ENCODE peak calls at places on chromosomes 3 and 15, in eight cellular contexts. One of them, this sample, is unnamed.

GRCh38 chr3:167450195-167450594 is 23.6 kb downstream of the SERPINI2 start:
- DNase-seq in spleen: no peak
- DNase-seq in WERI-Rb-1: no peak
- DNase-seq in colonic mucosa: no peak
- DNase-seq in fibroblast of the aortic adventitia: no peak
- DNase-seq in pancreas: no peak
- DNase-seq in stomach: no peak
- DNase-seq in astrocyte of the spinal cord: no peak
- DNase-seq in this sample: no peak

GRCh38 chr3:112143251-112143650 is 10.2 kb upstream of the GCSAM start:
- DNase-seq in spleen: no peak
- DNase-seq in WERI-Rb-1: no peak
- DNase-seq in colonic mucosa: no peak
- DNase-seq in fibroblast of the aortic adventitia: no peak
- DNase-seq in pancreas: no peak
- DNase-seq in stomach: no peak
- DNase-seq in astrocyte of the spinal cord: no peak
- DNase-seq in this sample: no peak

GRCh38 chr3:178498866-178499265 is 37.4 kb upstream of the KCNMB2 start:
- DNase-seq in spleen: no peak
- DNase-seq in WERI-Rb-1: no peak
- DNase-seq in colonic mucosa: no peak
- DNase-seq in fibroblast of the aortic adventitia: no peak
- DNase-seq in pancreas: no peak
- DNase-seq in stomach: no peak
- DNase-seq in astrocyte of the spinal cord: no peak
- DNase-seq in this sample: no peak

GRCh38 chr3:49799761-49800160 is at the start of gene CDHR4:
- DNase-seq in spleen: no peak
- DNase-seq in WERI-Rb-1: no peak
- DNase-seq in colonic mucosa: no peak
- DNase-seq in fibroblast of the aortic adventitia: peak
- DNase-seq in pancreas: no peak
- DNase-seq in stomach: no peak
- DNase-seq in astrocyte of the spinal cord: peak
- DNase-seq in this sample: peak

GRCh38 chr3:27431116-27431515 is 53.1 kb downstream of the SLC4A7 start:
- DNase-seq in spleen: no peak
- DNase-seq in WERI-Rb-1: no peak
- DNase-seq in colonic mucosa: no peak
- DNase-seq in fibroblast of the aortic adventitia: peak
- DNase-seq in pancreas: no peak
- DNase-seq in stomach: peak
- DNase-seq in astrocyte of the spinal cord: peak
- DNase-seq in this sample: peak

GRCh38 chr3:146496726-146497125 is 27.4 kb upstream of the PLSCR2 start:
- DNase-seq in spleen: no peak
- DNase-seq in WERI-Rb-1: no peak
- DNase-seq in colonic mucosa: no peak
- DNase-seq in fibroblast of the aortic adventitia: peak
- DNase-seq in pancreas: no peak
- DNase-seq in stomach: no peak
- DNase-seq in astrocyte of the spinal cord: no peak
- DNase-seq in this sample: no peak

GRCh38 chr15:96320703-96321421 is 9.6 kb upstream of the NR2F2 start:
- DNase-seq in spleen: no peak
- DNase-seq in WERI-Rb-1: no peak
- DNase-seq in colonic mucosa: no peak
- DNase-seq in fibroblast of the aortic adventitia: no peak
- DNase-seq in pancreas: no peak
- DNase-seq in stomach: no peak
- DNase-seq in astrocyte of the spinal cord: peak
- DNase-seq in this sample: no peak

GRCh38 chr3:53772562-53773329 is 73.5 kb downstream of the CHDH start:
- DNase-seq in spleen: no peak
- DNase-seq in WERI-Rb-1: no peak
- DNase-seq in colonic mucosa: no peak
- DNase-seq in fibroblast of the aortic adventitia: peak
- DNase-seq in pancreas: no peak
- DNase-seq in stomach: no peak
- DNase-seq in astrocyte of the spinal cord: no peak
- DNase-seq in this sample: no peak

GRCh38 chr3:16174389-16174788 is at the start of gene GALNT15:
- DNase-seq in spleen: peak
- DNase-seq in WERI-Rb-1: peak
- DNase-seq in colonic mucosa: peak
- DNase-seq in fibroblast of the aortic adventitia: peak
- DNase-seq in pancreas: peak
- DNase-seq in stomach: peak
- DNase-seq in astrocyte of the spinal cord: peak
- DNase-seq in this sample: peak

GRCh38 chr3:132285620-132285945 is 31.6 kb upstream of the ACP3 start:
- DNase-seq in spleen: no peak
- DNase-seq in WERI-Rb-1: no peak
- DNase-seq in colonic mucosa: no peak
- DNase-seq in fibroblast of the aortic adventitia: peak
- DNase-seq in pancreas: no peak
- DNase-seq in stomach: peak
- DNase-seq in astrocyte of the spinal cord: no peak
- DNase-seq in this sample: no peak

GRCh38 chr15:37094542-37095196 is 5.7 kb downstream of the MEIS2 start:
- DNase-seq in spleen: no peak
- DNase-seq in WERI-Rb-1: no peak
- DNase-seq in colonic mucosa: no peak
- DNase-seq in fibroblast of the aortic adventitia: peak
- DNase-seq in pancreas: no peak
- DNase-seq in stomach: no peak
- DNase-seq in astrocyte of the spinal cord: peak
- DNase-seq in this sample: no peak
- H3K4me3 ChIP-seq in spleen: peak
- H3K4me3 ChIP-seq in WERI-Rb-1: peak
- H3K4me3 ChIP-seq in colonic mucosa: no peak
- H3K4me3 ChIP-seq in fibroblast of the aortic adventitia: peak
- H3K4me3 ChIP-seq in pancreas: no peak
- H3K4me3 ChIP-seq in stomach: peak
- H3K4me3 ChIP-seq in astrocyte of the spinal cord: peak
- H3K4me3 ChIP-seq in this sample: peak

DNA sequence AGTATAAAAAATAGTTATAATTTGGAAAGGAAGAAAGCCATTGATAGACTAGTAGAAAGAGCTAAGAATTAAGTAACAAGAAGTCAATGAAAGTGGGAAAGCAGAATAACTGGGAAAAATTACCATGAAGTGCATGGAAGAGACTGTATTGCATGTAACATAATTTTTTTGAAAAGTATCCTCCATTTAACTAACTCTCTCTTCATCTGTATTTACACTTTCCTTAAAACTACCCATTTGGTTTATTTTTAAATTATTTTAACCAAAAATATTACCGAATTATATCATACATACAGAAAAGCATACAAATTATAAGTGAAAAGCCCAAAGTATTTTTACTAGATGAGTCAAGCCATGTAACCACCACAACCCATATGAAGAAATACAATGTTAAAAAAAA is 1009.9 kb upstream of the SEMA6D start:
- DNase-seq in spleen: no peak
- DNase-seq in WERI-Rb-1: no peak
- DNase-seq in colonic mucosa: no peak
- DNase-seq in fibroblast of the aortic adventitia: no peak
- DNase-seq in pancreas: no peak
- DNase-seq in stomach: no peak
- DNase-seq in astrocyte of the spinal cord: no peak
- DNase-seq in this sample: no peak
- TF ChIP-seq CTCF in spleen: no peak
- TF ChIP-seq CTCF in WERI-Rb-1: no peak
- TF ChIP-seq CTCF in colonic mucosa: no peak
- TF ChIP-seq CTCF in fibroblast of the aortic adventitia: no peak
- TF ChIP-seq CTCF in pancreas: no peak
- TF ChIP-seq CTCF in stomach: no peak
- TF ChIP-seq CTCF in astrocyte of the spinal cord: no peak
- TF ChIP-seq CTCF in this sample: no peak

GRCh38 chr3:189563841-189564563 is 67.2 kb upstream of the TP63 start:
- DNase-seq in spleen: no peak
- DNase-seq in WERI-Rb-1: no peak
- DNase-seq in colonic mucosa: no peak
- DNase-seq in fibroblast of the aortic adventitia: peak
- DNase-seq in pancreas: no peak
- DNase-seq in stomach: no peak
- DNase-seq in astrocyte of the spinal cord: peak
- DNase-seq in this sample: peak
- H3K4me3 ChIP-seq in spleen: no peak
- H3K4me3 ChIP-seq in WERI-Rb-1: no peak
- H3K4me3 ChIP-seq in colonic mucosa: no peak
- H3K4me3 ChIP-seq in fibroblast of the aortic adventitia: no peak
- H3K4me3 ChIP-seq in pancreas: no peak
- H3K4me3 ChIP-seq in stomach: no peak
- H3K4me3 ChIP-seq in astrocyte of the spinal cord: no peak
- H3K4me3 ChIP-seq in this sample: no peak

GRCh38 chr3:62496509-62496908 is 123.2 kb upstream of the FEZF2 start:
- DNase-seq in spleen: no peak
- DNase-seq in WERI-Rb-1: no peak
- DNase-seq in colonic mucosa: no peak
- DNase-seq in fibroblast of the aortic adventitia: no peak
- DNase-seq in pancreas: no peak
- DNase-seq in stomach: no peak
- DNase-seq in astrocyte of the spinal cord: no peak
- DNase-seq in this sample: no peak

GRCh38 chr3:62497156-62497555 is 123.8 kb upstream of the FEZF2 start:
- DNase-seq in spleen: no peak
- DNase-seq in WERI-Rb-1: no peak
- DNase-seq in colonic mucosa: no peak
- DNase-seq in fibroblast of the aortic adventitia: no peak
- DNase-seq in pancreas: no peak
- DNase-seq in stomach: no peak
- DNase-seq in astrocyte of the spinal cord: no peak
- DNase-seq in this sample: no peak

GRCh38 chr3:62493116-62493801 is 119.9 kb upstream of the FEZF2 start:
- DNase-seq in spleen: no peak
- DNase-seq in WERI-Rb-1: no peak
- DNase-seq in colonic mucosa: no peak
- DNase-seq in fibroblast of the aortic adventitia: peak
- DNase-seq in pancreas: no peak
- DNase-seq in stomach: no peak
- DNase-seq in astrocyte of the spinal cord: no peak
- DNase-seq in this sample: no peak
- TF ChIP-seq CTCF in spleen: no peak
- TF ChIP-seq CTCF in WERI-Rb-1: peak
- TF ChIP-seq CTCF in colonic mucosa: no peak
- TF ChIP-seq CTCF in fibroblast of the aortic adventitia: peak
- TF ChIP-seq CTCF in pancreas: no peak
- TF ChIP-seq CTCF in stomach: no peak
- TF ChIP-seq CTCF in astrocyte of the spinal cord: peak
- TF ChIP-seq CTCF in this sample: peak

GRCh38 chr15:99480223-99480810 is 85.5 kb upstream of the MEF2A start:
- DNase-seq in spleen: no peak
- DNase-seq in WERI-Rb-1: no peak
- DNase-seq in colonic mucosa: no peak
- DNase-seq in fibroblast of the aortic adventitia: no peak
- DNase-seq in pancreas: no peak
- DNase-seq in stomach: no peak
- DNase-seq in astrocyte of the spinal cord: no peak
- DNase-seq in this sample: no peak

GRCh38 chr15:99474981-99475753 is 90.6 kb upstream of the MEF2A start:
- DNase-seq in spleen: no peak
- DNase-seq in WERI-Rb-1: no peak
- DNase-seq in colonic mucosa: no peak
- DNase-seq in fibroblast of the aortic adventitia: no peak
- DNase-seq in pancreas: no peak
- DNase-seq in stomach: no peak
- DNase-seq in astrocyte of the spinal cord: no peak
- DNase-seq in this sample: no peak

GRCh38 chr15:99475754-99476412 is 89.9 kb upstream of the MEF2A start:
- DNase-seq in spleen: no peak
- DNase-seq in WERI-Rb-1: no peak
- DNase-seq in colonic mucosa: no peak
- DNase-seq in fibroblast of the aortic adventitia: no peak
- DNase-seq in pancreas: no peak
- DNase-seq in stomach: no peak
- DNase-seq in astrocyte of the spinal cord: no peak
- DNase-seq in this sample: no peak

GRCh38 chr15:99476413-99477222 is 89.2 kb upstream of the MEF2A start:
- DNase-seq in spleen: peak
- DNase-seq in WERI-Rb-1: peak
- DNase-seq in colonic mucosa: peak
- DNase-seq in fibroblast of the aortic adventitia: peak
- DNase-seq in pancreas: peak
- DNase-seq in stomach: peak
- DNase-seq in astrocyte of the spinal cord: peak
- DNase-seq in this sample: peak

DNA sequence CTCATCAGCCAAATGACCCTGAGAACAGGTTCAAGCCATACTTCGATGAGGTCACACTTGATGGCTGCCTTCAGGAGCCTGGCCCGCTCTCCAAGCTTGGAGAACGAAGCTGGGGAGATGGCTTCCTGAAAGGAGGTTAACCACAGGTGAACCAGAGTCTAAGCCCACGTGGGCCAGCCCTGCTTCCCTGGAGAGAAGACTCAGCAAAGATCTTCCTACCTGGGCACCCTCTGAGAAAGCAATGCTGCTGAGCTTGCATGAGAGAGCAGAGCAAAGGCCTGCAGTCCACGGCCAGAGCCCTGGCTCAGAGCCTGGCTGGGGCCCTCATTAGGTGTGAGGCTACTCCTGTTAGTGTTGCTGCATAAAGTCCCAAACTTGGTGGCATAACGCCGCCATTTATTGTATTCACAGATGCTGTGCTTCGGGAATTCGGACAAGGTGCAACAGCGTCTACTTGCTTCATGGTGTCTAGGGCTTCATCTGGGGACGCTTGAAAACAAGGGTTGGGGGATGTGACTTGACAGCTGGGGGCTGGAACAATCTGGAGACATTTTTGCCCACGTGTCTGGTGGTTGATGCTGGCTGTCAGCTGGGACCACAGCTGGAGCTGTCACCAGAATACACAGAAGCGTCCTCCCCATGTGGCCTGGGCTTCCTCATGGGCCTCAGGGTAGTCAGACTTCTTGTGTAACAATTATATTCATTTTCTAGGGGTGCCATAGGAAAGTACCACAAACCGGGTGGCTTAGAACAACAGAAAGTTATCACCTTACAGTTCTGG is 87.8 kb upstream of the MEF2A start:
- DNase-seq in spleen: no peak
- DNase-seq in WERI-Rb-1: no peak
- DNase-seq in colonic mucosa: no peak
- DNase-seq in fibroblast of the aortic adventitia: no peak
- DNase-seq in pancreas: no peak
- DNase-seq in stomach: no peak
- DNase-seq in astrocyte of the spinal cord: no peak
- DNase-seq in this sample: no peak
- H3K4me3 ChIP-seq in spleen: no peak
- H3K4me3 ChIP-seq in WERI-Rb-1: no peak
- H3K4me3 ChIP-seq in colonic mucosa: no peak
- H3K4me3 ChIP-seq in fibroblast of the aortic adventitia: no peak
- H3K4me3 ChIP-seq in pancreas: no peak
- H3K4me3 ChIP-seq in stomach: no peak
- H3K4me3 ChIP-seq in astrocyte of the spinal cord: no peak
- H3K4me3 ChIP-seq in this sample: no peak

DNA sequence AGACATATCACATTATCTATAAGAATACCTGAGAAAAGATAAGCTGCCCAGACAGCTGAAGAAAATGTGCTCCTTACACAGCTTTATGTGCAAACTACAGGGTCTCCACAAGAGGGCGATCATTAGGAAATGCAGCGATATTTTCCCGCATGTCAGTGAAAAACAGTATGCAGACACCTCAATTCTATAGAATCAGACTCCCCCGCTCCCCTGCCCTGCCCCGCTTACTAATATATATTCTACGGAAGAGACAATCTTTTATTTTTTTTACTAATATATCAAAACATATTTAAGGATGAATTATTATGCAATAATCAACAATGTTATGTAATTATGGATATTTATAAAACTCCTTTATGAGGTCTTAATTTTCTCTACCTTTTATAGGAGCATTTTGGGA is 681.3 kb downstream of the ROBO1 start:
- DNase-seq in spleen: no peak
- DNase-seq in WERI-Rb-1: peak
- DNase-seq in colonic mucosa: peak
- DNase-seq in fibroblast of the aortic adventitia: peak
- DNase-seq in pancreas: no peak
- DNase-seq in stomach: peak
- DNase-seq in astrocyte of the spinal cord: peak
- DNase-seq in this sample: peak
- TF ChIP-seq CTCF in spleen: peak
- TF ChIP-seq CTCF in WERI-Rb-1: peak
- TF ChIP-seq CTCF in colonic mucosa: peak
- TF ChIP-seq CTCF in fibroblast of the aortic adventitia: peak
- TF ChIP-seq CTCF in pancreas: peak
- TF ChIP-seq CTCF in stomach: no peak
- TF ChIP-seq CTCF in astrocyte of the spinal cord: peak
- TF ChIP-seq CTCF in this sample: peak

This sample was measured in AG04449.